ENCODE peak calls at places on chromosomes 4 and X, in five cellular contexts. I is IMR-90, K is fibroblast of lung, F is hepatocyte, Z is AG09309. D is an unnamed sample.

GRCh38 chr4:8165374-8165896 is 6.8 kb upstream of the ABLIM2 start:
- DNase-seq in I (no peak), K (no peak), F (no peak), Z (no peak), D (no peak)

GRCh38 chr4:137000432-137000831 is 531.9 kb downstream of the PCDH18 start:
- DNase-seq in I (no peak), K (no peak), F (no peak), Z (no peak), D (peak)

GRCh38 chrX:132219343-132219768 is at the start of gene RAP2C:
- DNase-seq in I (peak), K (peak), F (peak), Z (peak), D (peak)

GRCh38 chr4:171186700-171187099 is 626.5 kb upstream of the GALNTL6 start:
- DNase-seq in I (no peak), K (no peak), F (peak), Z (no peak), D (no peak)

GRCh38 chr4:14130551-14130950 is 503.0 kb upstream of the BOD1L1 start:
- DNase-seq in I (peak), K (no peak), F (no peak), Z (no peak), D (no peak)

GRCh38 chr4:88981571-88981970 is 75.4 kb downstream of the FAM13A start:
- DNase-seq in I (peak), K (no peak), F (no peak), Z (no peak), D (no peak)

GRCh38 chr4:8162625-8163024 is 4.0 kb upstream of the ABLIM2 start:
- DNase-seq in I (no peak), K (no peak), F (no peak), Z (no peak), D (no peak)

GRCh38 chrX:152245231-152245630 is 106.9 kb upstream of the MAGEA10 start:
- DNase-seq in I (no peak), K (no peak), F (no peak), Z (no peak), D (no peak)

GRCh38 chr4:81580346-81581013 is 108.8 kb upstream of the RASGEF1B start:
- DNase-seq in I (no peak), K (no peak), F (no peak), Z (no peak), D (peak)

GRCh38 chr4:47722176-47722575 is 115.7 kb downstream of the CORIN start:
- DNase-seq in I (no peak), K (no peak), F (no peak), Z (no peak), D (no peak)

GRCh38 chr4:141153751-141154510 is 20.7 kb upstream of the RNF150 start:
- DNase-seq in I (peak), K (peak), F (peak), Z (no peak), D (no peak)

GRCh38 chr4:152172146-152172545 is 363.7 kb downstream of the FBXW7 start:
- DNase-seq in I (no peak), K (no peak), F (no peak), Z (no peak), D (no peak)

GRCh38 chr4:77052352-77052751 is 23.4 kb downstream of the CCNI start:
- DNase-seq in I (peak), K (peak), F (peak), Z (no peak), D (no peak)

GRCh38 chrX:130173190-130173895 is 1.6 kb downstream of the RAB33A start:
- DNase-seq in I (peak), K (peak), F (no peak), Z (peak), D (peak)

GRCh38 chrX:122219735-122220134 is 964.3 kb upstream of the GRIA3 start:
- DNase-seq in I (no peak), K (no peak), F (no peak), Z (no peak), D (no peak)

GRCh38 chr4:168304744-168305459 is 13.7 kb downstream of the DDX60 start:
- DNase-seq in I (peak), K (peak), F (no peak), Z (peak), D (no peak)

GRCh38 chrX:121641560-121641959 is 594.1 kb downstream of the GLUD2 start:
- DNase-seq in I (peak), K (no peak), F (no peak), Z (peak), D (no peak)